ENCODE peak calls at places on chromosomes 13 and 19, in four cellular contexts. Q is CD4-positive, CD25-positive, alpha-beta regulatory T cell; R is fibroblast of lung; I is HCT116. G is an unnamed sample. For H3K9me3, the result is how much of the 10 kb centered on the place peaks cover.

GRCh38 chr19:47323872-47324271 is 8.1 kb upstream of the C5AR2 start:
- DNase-seq in Q (no peak), R (no peak), I (no peak), G (no peak)

GRCh38 chr13:40786568-40786996 is 2.8 kb upstream of the SLC25A15 start:
- DNase-seq in Q (no peak), R (peak), I (no peak), G (no peak)

GRCh38 chr19:54707932-54708331 is 16.3 kb upstream of the KIR3DL3 start:
- DNase-seq in Q (no peak), R (no peak), I (no peak), G (no peak)

GRCh38 chr19:16886305-16886880 is 2.4 kb upstream of the F2RL3 start:
- DNase-seq in Q (no peak), R (peak), I (no peak), G (no peak)

GRCh38 chr13:69616398-69616797 is 491.2 kb upstream of the ATXN8OS start:
- DNase-seq in Q (no peak), R (no peak), I (no peak), G (no peak)

GRCh38 chr13:24282256-24282655 is 27.1 kb upstream of the C1QTNF9 start:
- DNase-seq in Q (no peak), R (no peak), I (no peak), G (no peak)

GRCh38 chr13:39663508-39663907 is 8.0 kb downstream of the COG6 start:
- DNase-seq in Q (no peak), R (no peak), I (no peak), G (no peak)

GRCh38 chr13:72651196-72651595 is 76.2 kb downstream of the MZT1 start:
- DNase-seq in Q (no peak), R (peak), I (peak), G (no peak)

GRCh38 chr13:41678320-41678719 is 221.0 kb downstream of the RGCC start:
- DNase-seq in Q (no peak), R (peak), I (no peak), G (no peak)

GRCh38 chr19:16836115-16836905 is 7.1 kb downstream of the SIN3B start:
- DNase-seq in Q (no peak), R (no peak), I (no peak), G (no peak)

GRCh38 chr13:31556376-31556775 is 182.9 kb upstream of the RXFP2 start:
- DNase-seq in Q (no peak), R (no peak), I (no peak), G (no peak)

GRCh38 chr13:52024481-52024880 is at the start of gene UTP14C:
- DNase-seq in Q (no peak), R (no peak), I (no peak), G (no peak)

GRCh38 chr19:41924151-41925145 is 3.8 kb downstream of the ERFL start:
- DNase-seq in Q (no peak), R (no peak), I (no peak), G (no peak)

GRCh38 chr19:334296-335071 is 10.1 kb downstream of the MIER2 start:
- DNase-seq in Q (no peak), R (no peak), I (no peak), G (no peak)

DNA sequence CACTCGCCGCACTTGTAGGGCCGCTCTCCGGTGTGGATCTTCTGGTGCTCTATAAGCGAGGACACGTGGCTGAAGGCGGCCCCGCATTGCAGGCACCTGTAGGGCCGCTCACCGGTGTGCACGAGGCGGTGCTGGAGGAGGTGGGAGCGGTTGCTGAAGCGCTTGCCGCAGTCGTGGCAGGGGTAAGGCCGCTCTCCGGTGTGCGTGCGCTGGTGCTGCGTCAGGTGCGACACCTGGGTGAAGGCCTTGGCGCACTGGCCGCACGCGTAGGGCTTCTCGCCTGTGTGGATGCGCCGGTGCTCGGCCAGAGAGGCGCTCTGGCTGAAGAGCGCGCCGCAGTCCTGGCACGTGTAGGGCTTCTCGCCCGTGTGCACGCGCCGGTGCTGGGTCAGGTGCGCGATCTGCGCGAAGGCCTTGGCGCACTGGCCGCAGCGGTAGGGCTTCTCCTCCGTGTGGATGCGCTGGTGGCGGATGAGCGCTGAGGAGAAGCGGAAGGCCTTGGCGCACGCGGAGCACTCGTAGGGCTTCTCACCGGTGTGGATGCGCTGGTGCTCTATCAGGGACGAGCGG is 7.5 kb downstream of the ZNF835 start:
- DNase-seq in Q (no peak), R (no peak), I (no peak), G (no peak)
- H3K9me3 ChIP-seq in Q (under half), R (under half), I (under half), G (under half)

DNA sequence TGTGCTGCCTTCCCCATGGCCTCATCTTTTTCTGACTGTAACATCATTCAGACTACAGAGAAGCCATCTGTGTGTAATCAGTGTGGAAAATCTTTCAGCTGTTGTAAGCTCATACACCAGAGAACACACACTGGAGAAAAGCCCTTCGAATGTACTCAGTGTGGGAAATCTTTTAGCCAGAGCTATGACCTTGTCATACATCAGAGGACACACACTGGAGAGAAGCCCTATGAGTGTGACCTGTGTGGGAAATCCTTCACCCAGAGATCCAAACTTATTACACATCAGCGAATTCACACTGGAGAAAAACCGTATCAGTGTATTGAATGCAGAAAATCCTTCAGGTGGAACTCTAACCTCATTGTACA is 17.2 kb upstream of the ZNF8 start:
- DNase-seq in Q (no peak), R (peak), I (no peak), G (no peak)
- H3K9me3 ChIP-seq in Q (half or more), R (under half), I (half or more), G (half or more)

DNA sequence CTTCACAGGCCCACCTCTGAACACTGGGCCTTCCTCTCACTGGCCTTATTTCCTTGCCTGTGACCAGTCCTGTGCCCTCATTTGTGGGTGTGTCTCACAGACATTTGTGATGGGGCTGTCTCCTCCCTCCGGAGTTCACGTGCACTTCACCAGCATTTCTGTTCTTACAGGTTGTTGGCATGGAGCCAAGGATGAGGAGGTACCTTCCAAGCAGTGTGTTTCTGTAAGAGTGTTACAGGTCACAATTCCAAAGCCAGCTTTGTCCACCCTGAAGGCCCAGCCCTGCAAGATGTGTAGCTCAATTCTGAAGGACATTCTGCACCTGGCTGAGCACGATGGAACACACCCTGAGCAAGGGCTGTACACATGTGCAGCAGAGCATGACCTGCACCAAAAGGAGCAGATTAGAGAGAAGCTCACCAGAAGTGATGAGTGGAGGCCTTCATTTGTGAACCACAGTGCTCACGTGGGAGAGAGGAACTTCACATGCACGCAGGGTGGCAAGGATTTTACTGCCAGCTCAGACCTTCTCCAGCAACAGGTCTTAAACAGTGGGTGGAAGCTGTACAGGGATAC is 8.1 kb downstream of the ZNF749 start:
- DNase-seq in Q (no peak), R (no peak), I (no peak), G (no peak)
- H3K9me3 ChIP-seq in Q (under half), R (under half), I (under half), G (under half)

DNA sequence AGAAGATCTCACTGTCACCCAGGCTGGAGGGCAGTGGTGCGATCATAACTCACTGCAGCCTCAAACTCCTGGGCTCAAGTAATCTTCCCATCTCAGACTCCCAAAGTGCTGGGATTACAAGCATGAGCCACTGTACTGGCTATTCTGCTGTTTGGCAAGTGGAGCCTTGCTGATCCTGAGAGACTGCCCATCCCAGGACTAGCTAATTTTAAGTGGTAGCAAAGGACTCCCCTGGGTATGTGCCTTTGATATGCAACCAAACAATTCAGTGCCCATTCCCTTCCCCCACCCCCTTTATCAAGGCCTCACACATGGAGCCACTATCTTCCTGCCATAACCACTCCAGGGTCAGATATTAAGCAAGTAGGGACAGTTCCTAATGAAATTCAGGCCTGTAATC is 17.0 kb upstream of the ZNF460 start:
- DNase-seq in Q (no peak), R (no peak), I (no peak), G (no peak)
- H3K9me3 ChIP-seq in Q (under half), R (under half), I (under half), G (under half)

GRCh38 chr19:58085348-58085875 is 12.6 kb downstream of the ZSCAN18 start:
- DNase-seq in Q (no peak), R (no peak), I (no peak), G (no peak)

GRCh38 chr19:58086825-58087710 is 11.0 kb downstream of the ZSCAN18 start:
- DNase-seq in Q (no peak), R (no peak), I (no peak), G (no peak)

GRCh38 chr19:58089846-58090245 is 8.2 kb downstream of the ZSCAN18 start:
- DNase-seq in Q (no peak), R (no peak), I (no peak), G (no peak)

GRCh38 chr19:58091251-58091995 is 6.6 kb downstream of the ZSCAN18 start:
- DNase-seq in Q (no peak), R (no peak), I (no peak), G (no peak)

DNA sequence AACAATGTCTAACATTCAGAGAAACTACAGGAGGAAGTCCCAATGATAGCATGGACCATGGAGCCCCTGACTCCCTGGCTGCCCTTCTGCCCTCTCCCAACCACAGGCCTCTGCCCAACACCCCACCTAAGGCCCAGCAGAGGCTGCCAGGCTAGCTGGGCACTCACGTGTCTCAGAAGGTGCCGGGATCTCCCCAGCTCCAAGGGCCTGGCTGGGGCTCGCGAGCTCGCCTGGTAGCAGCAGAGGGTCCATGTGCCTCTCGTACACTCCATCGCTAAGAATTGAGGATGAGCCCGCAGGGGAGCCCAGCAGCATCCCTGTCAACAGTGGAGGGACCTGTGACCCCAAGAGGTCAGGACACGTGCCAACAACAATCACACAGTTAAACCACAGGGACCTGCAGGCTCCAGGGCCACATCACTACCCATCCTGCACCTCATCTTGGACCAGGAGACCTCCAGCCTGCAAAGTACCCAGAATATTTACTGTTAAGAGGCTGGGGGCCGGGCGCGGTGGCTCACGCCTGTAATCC is 9.4 kb downstream of the ZSCAN18 start:
- DNase-seq in Q (no peak), R (no peak), I (no peak), G (no peak)
- H3K9me3 ChIP-seq in Q (under half), R (under half), I (under half), G (under half)

GRCh38 chr19:19039901-19040300 is 6.5 kb downstream of the ARMC6 start:
- DNase-seq in Q (peak), R (no peak), I (no peak), G (no peak)

GRCh38 chr19:19040417-19040816 is 7.0 kb downstream of the ARMC6 start:
- DNase-seq in Q (no peak), R (peak), I (no peak), G (no peak)

GRCh38 chr19:19043881-19044280 is 10.5 kb downstream of the ARMC6 start:
- DNase-seq in Q (no peak), R (no peak), I (no peak), G (no peak)

GRCh38 chr19:19043481-19043880 is 10.1 kb downstream of the ARMC6 start:
- DNase-seq in Q (no peak), R (no peak), I (no peak), G (no peak)

GRCh38 chr19:19042732-19043274 is 9.4 kb downstream of the ARMC6 start:
- DNase-seq in Q (no peak), R (no peak), I (no peak), G (no peak)
- H3K9me3 ChIP-seq in Q (under half), R (under half), I (under half), G (under half)

GRCh38 chr19:18708452-18709231 is 25.2 kb downstream of the CRTC1 start:
- DNase-seq in Q (no peak), R (no peak), I (no peak), G (no peak)
- H3K9me3 ChIP-seq in Q (under half), R (under half), I (under half), G (under half)

GRCh38 chr19:14689598-14690503 is at the start of gene ZNF333:
- DNase-seq in Q (peak), R (peak), I (peak), G (peak)
- H3K9me3 ChIP-seq in Q (under half), R (under half), I (under half), G (under half)

DNA sequence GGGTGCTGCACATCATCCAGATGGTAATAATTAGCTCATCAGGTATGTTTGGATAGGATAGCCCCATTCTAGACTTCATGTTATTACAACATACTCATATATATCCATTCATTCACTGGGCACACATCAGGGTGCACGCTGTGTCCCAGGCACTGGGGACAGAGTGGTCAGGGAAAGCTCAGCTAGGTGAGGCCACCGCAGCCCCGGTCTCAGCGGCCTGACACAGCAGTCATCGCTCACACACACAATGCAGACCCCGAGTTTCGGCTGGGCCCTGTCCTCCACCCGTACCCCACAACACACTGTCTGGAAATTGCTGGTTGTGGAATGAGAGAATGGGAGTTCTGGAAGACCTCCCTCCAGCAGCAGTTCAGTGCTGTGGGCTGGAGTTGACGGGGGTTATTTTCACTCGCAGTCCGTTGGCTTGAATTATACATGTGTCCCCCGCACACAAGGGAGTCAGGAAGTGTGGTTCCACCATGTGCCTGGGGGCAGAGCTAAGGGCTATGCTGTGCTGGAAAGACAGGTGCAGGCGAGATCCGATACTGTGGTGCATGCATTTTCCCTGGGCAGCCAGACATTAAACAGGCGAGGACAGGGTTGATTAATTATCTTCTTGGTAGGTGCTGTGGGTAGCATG is 257.6 kb downstream of the TEX29 start:
- DNase-seq in Q (no peak), R (no peak), I (no peak), G (no peak)
- H3K9me3 ChIP-seq in Q (under half), R (under half), I (under half), G (under half)

G was measured in T-helper 17 cell.